ENCODE peak calls at places on chromosomes 13 and 19, in ten cellular contexts. Y, H, M, D, W, Q, T, I, N and E are unnamed samples.

GRCh38 chr19:14023404-14024235 is 4.3 kb upstream of the RLN3 start:
- DNase-seq in M (peak; percentile 69), N (no peak), T (peak; percentile 41), Y (no peak), I (peak; percentile 54), H (peak; percentile 73), D (no peak), Q (peak; percentile 87), W (no peak), E (no peak)

GRCh38 chr19:5908773-5909442 is 4.2 kb downstream of the VMAC start:
- DNase-seq in N (no peak), M (no peak), H (no peak), Q (no peak), Y (no peak), T (no peak), W (no peak), D (no peak), I (no peak), E (no peak)

GRCh38 chr19:55579766-55580621 is 654 bp downstream of the ZNF579 start:
- DNase-seq in Q (peak; percentile 55), N (no peak), T (no peak), I (no peak), Y (no peak), D (no peak), W (peak; percentile 70), H (peak; percentile 41), M (peak; percentile 37), E (no peak)

GRCh38 chr13:110347535-110348308 is 40.6 kb downstream of the COL4A2 start:
- DNase-seq in Q (no peak), I (peak; percentile 82), N (no peak), H (peak; percentile 75), D (no peak), M (peak; percentile 97), W (no peak), T (no peak), Y (peak; percentile 72), E (no peak)

GRCh38 chr19:42074513-42075363 is 1.2 kb upstream of the ZNF574 start:
- DNase-seq in N (no peak), W (peak; percentile 66), H (no peak), T (no peak), M (no peak), Y (no peak), Q (peak; percentile 47), D (no peak), I (peak; percentile 31), E (no peak)

GRCh38 chr19:15251749-15252397 is 19.6 kb upstream of the EPHX3 start:
- DNase-seq in N (no peak), W (no peak), M (peak; percentile 98), Y (peak; percentile 96), Q (no peak), D (peak; percentile 75), T (peak; percentile 53), I (peak; percentile 90), H (peak; percentile 97), E (peak; percentile 93)

GRCh38 chr19:38253788-38254187 is 2.4 kb downstream of the PPP1R14A start:
- DNase-seq in H (no peak), I (no peak), Y (no peak), D (no peak), M (no peak), T (no peak), Q (no peak), N (no peak), W (no peak), E (no peak)

GRCh38 chr13:46866150-46866549 is 30.7 kb downstream of the HTR2A start:
- DNase-seq in I (peak; percentile 71), D (peak; percentile 33), W (no peak), H (peak; percentile 87), M (peak; percentile 73), Q (peak; percentile 98), Y (no peak), T (peak; percentile 85), N (no peak), E (no peak)

GRCh38 chr13:58804832-58805231 is 1173.3 kb downstream of the PCDH17 start:
- DNase-seq in W (no peak), T (no peak), M (no peak), D (no peak), I (no peak), Y (no peak), H (no peak), N (no peak), Q (peak; percentile 12), E (no peak)

GRCh38 chr13:41148421-41149283 is 16.1 kb upstream of the KBTBD6 start:
- DNase-seq in D (no peak), M (no peak), I (no peak), Y (no peak), H (no peak), T (no peak), W (no peak), N (no peak), Q (peak; percentile 30), E (no peak)

GRCh38 chr13:27338816-27339215 is 68.2 kb downstream of the RASL11A start:
- DNase-seq in N (no peak), I (no peak), W (no peak), D (no peak), H (no peak), M (no peak), T (no peak), Q (peak; percentile 45), Y (no peak), E (no peak)

GRCh38 chr13:35995136-35995535 is 136.0 kb downstream of the DCLK1 start:
- DNase-seq in W (no peak), N (no peak), Q (no peak), D (no peak), M (peak; percentile 40), T (no peak), H (no peak), I (no peak), Y (no peak), E (no peak)

GRCh38 chr13:83622422-83622784 is 259.9 kb downstream of the SLITRK1 start:
- DNase-seq in N (no peak), Y (no peak), Q (no peak), M (peak; percentile 25), W (no peak), D (no peak), I (no peak), H (peak; percentile 77), T (no peak), E (no peak)

GRCh38 chr19:23774156-23774971 is 15.7 kb upstream of the ZNF681 start:
- DNase-seq in T (no peak), W (no peak), N (no peak), D (no peak), M (peak; percentile 3), Q (peak; percentile 59), H (peak; percentile 36), Y (no peak), I (no peak), E (peak; percentile 88)

GRCh38 chr13:77810430-77810829 is 108.2 kb downstream of the EDNRB start:
- DNase-seq in W (peak; percentile 21), Q (peak; percentile 60), I (peak; percentile 61), D (no peak), H (peak; percentile 51), Y (no peak), T (no peak), N (no peak), M (peak; percentile 48), E (no peak)

GRCh38 chr19:6720369-6721112 is at the start of gene C3:
- DNase-seq in M (peak; percentile 94), W (no peak), N (no peak), Y (peak; percentile 67), H (peak; percentile 45), D (no peak), T (peak; percentile 81), Q (peak; percentile 74), I (peak; percentile 85), E (peak; percentile 93)